ENCODE peak calls at places on chromosomes 16 and 17, in ten cellular contexts. One of them, this sample, is unnamed.

GRCh38 chr16:53784312-53784711 is 80.4 kb downstream of the FTO start:
- DNase-seq in left lung: no peak
- DNase-seq in heart right ventricle: no peak
- DNase-seq in ascending aorta: no peak
- DNase-seq in kidney epithelial cell: no peak
- DNase-seq in PC-9: peak
- DNase-seq in mammary epithelial cell: peak
- DNase-seq in AG04450: no peak
- DNase-seq in psoas muscle: no peak
- DNase-seq in ovary: no peak
- DNase-seq in this sample: peak

GRCh38 chr17:78828470-78829185 is 12.0 kb downstream of the USP36 start:
- DNase-seq in left lung: no peak
- DNase-seq in heart right ventricle: no peak
- DNase-seq in ascending aorta: no peak
- DNase-seq in kidney epithelial cell: no peak
- DNase-seq in PC-9: no peak
- DNase-seq in mammary epithelial cell: peak
- DNase-seq in AG04450: peak
- DNase-seq in psoas muscle: no peak
- DNase-seq in ovary: no peak
- DNase-seq in this sample: peak

GRCh38 chr17:21313320-21313719 is 28.8 kb downstream of the MAP2K3 start:
- DNase-seq in left lung: peak
- DNase-seq in heart right ventricle: no peak
- DNase-seq in ascending aorta: peak
- DNase-seq in kidney epithelial cell: no peak
- DNase-seq in PC-9: no peak
- DNase-seq in mammary epithelial cell: no peak
- DNase-seq in AG04450: no peak
- DNase-seq in psoas muscle: peak
- DNase-seq in ovary: no peak
- DNase-seq in this sample: no peak

GRCh38 chr17:42969006-42969581 is 4.8 kb upstream of the AARSD1 start:
- DNase-seq in left lung: no peak
- DNase-seq in heart right ventricle: no peak
- DNase-seq in ascending aorta: no peak
- DNase-seq in kidney epithelial cell: no peak
- DNase-seq in PC-9: no peak
- DNase-seq in mammary epithelial cell: no peak
- DNase-seq in AG04450: no peak
- DNase-seq in psoas muscle: no peak
- DNase-seq in ovary: no peak
- DNase-seq in this sample: peak

GRCh38 chr17:44628234-44629188 is 27.8 kb upstream of the MEIOC start:
- DNase-seq in left lung: no peak
- DNase-seq in heart right ventricle: peak
- DNase-seq in ascending aorta: no peak
- DNase-seq in kidney epithelial cell: peak
- DNase-seq in PC-9: no peak
- DNase-seq in mammary epithelial cell: no peak
- DNase-seq in AG04450: no peak
- DNase-seq in psoas muscle: no peak
- DNase-seq in ovary: peak
- DNase-seq in this sample: no peak

GRCh38 chr16:80954985-80955384 is 51.7 kb downstream of the CMC2 start:
- DNase-seq in left lung: no peak
- DNase-seq in heart right ventricle: no peak
- DNase-seq in ascending aorta: no peak
- DNase-seq in kidney epithelial cell: no peak
- DNase-seq in PC-9: no peak
- DNase-seq in mammary epithelial cell: peak
- DNase-seq in AG04450: no peak
- DNase-seq in psoas muscle: no peak
- DNase-seq in ovary: no peak
- DNase-seq in this sample: no peak

GRCh38 chr17:930258-930657 is 49.3 kb downstream of the NXN start:
- DNase-seq in left lung: no peak
- DNase-seq in heart right ventricle: no peak
- DNase-seq in ascending aorta: no peak
- DNase-seq in kidney epithelial cell: no peak
- DNase-seq in PC-9: no peak
- DNase-seq in mammary epithelial cell: no peak
- DNase-seq in AG04450: no peak
- DNase-seq in psoas muscle: no peak
- DNase-seq in ovary: no peak
- DNase-seq in this sample: no peak

GRCh38 chr17:64115871-64116534 is 13.9 kb downstream of the ERN1 start:
- DNase-seq in left lung: no peak
- DNase-seq in heart right ventricle: no peak
- DNase-seq in ascending aorta: no peak
- DNase-seq in kidney epithelial cell: no peak
- DNase-seq in PC-9: no peak
- DNase-seq in mammary epithelial cell: peak
- DNase-seq in AG04450: peak
- DNase-seq in psoas muscle: no peak
- DNase-seq in ovary: no peak
- DNase-seq in this sample: peak

GRCh38 chr17:73232587-73233373 is 28.9 kb downstream of the CPSF4L start:
- DNase-seq in left lung: peak
- DNase-seq in heart right ventricle: no peak
- DNase-seq in ascending aorta: peak
- DNase-seq in kidney epithelial cell: no peak
- DNase-seq in PC-9: peak
- DNase-seq in mammary epithelial cell: peak
- DNase-seq in AG04450: no peak
- DNase-seq in psoas muscle: no peak
- DNase-seq in ovary: no peak
- DNase-seq in this sample: peak

GRCh38 chr17:34306466-34306865 is 12.8 kb upstream of the CCL8 start:
- DNase-seq in left lung: no peak
- DNase-seq in heart right ventricle: no peak
- DNase-seq in ascending aorta: peak
- DNase-seq in kidney epithelial cell: no peak
- DNase-seq in PC-9: no peak
- DNase-seq in mammary epithelial cell: no peak
- DNase-seq in AG04450: no peak
- DNase-seq in psoas muscle: no peak
- DNase-seq in ovary: no peak
- DNase-seq in this sample: peak

GRCh38 chr16:2895813-2896212 is 12.8 kb downstream of the FLYWCH2 start:
- DNase-seq in left lung: no peak
- DNase-seq in heart right ventricle: no peak
- DNase-seq in ascending aorta: no peak
- DNase-seq in kidney epithelial cell: peak
- DNase-seq in PC-9: no peak
- DNase-seq in mammary epithelial cell: no peak
- DNase-seq in AG04450: no peak
- DNase-seq in psoas muscle: no peak
- DNase-seq in ovary: no peak
- DNase-seq in this sample: no peak
- TF ChIP-seq CTCF in left lung: no peak
- TF ChIP-seq CTCF in heart right ventricle: no peak
- TF ChIP-seq CTCF in ascending aorta: no peak
- TF ChIP-seq CTCF in kidney epithelial cell: no peak
- TF ChIP-seq CTCF in PC-9: no peak
- TF ChIP-seq CTCF in mammary epithelial cell: no peak
- TF ChIP-seq CTCF in AG04450: no peak
- TF ChIP-seq CTCF in psoas muscle: no peak
- TF ChIP-seq CTCF in ovary: no peak
- TF ChIP-seq CTCF in this sample: no peak

GRCh38 chr17:40109471-40109824 is 9.1 kb upstream of the NR1D1 start:
- DNase-seq in left lung: no peak
- DNase-seq in heart right ventricle: no peak
- DNase-seq in ascending aorta: no peak
- DNase-seq in kidney epithelial cell: no peak
- DNase-seq in PC-9: no peak
- DNase-seq in mammary epithelial cell: no peak
- DNase-seq in AG04450: no peak
- DNase-seq in psoas muscle: no peak
- DNase-seq in ovary: peak
- DNase-seq in this sample: peak
- TF ChIP-seq CTCF in left lung: no peak
- TF ChIP-seq CTCF in heart right ventricle: no peak
- TF ChIP-seq CTCF in ascending aorta: no peak
- TF ChIP-seq CTCF in kidney epithelial cell: peak
- TF ChIP-seq CTCF in PC-9: no peak
- TF ChIP-seq CTCF in mammary epithelial cell: peak
- TF ChIP-seq CTCF in AG04450: no peak
- TF ChIP-seq CTCF in psoas muscle: no peak
- TF ChIP-seq CTCF in ovary: peak
- TF ChIP-seq CTCF in this sample: no peak

DNA sequence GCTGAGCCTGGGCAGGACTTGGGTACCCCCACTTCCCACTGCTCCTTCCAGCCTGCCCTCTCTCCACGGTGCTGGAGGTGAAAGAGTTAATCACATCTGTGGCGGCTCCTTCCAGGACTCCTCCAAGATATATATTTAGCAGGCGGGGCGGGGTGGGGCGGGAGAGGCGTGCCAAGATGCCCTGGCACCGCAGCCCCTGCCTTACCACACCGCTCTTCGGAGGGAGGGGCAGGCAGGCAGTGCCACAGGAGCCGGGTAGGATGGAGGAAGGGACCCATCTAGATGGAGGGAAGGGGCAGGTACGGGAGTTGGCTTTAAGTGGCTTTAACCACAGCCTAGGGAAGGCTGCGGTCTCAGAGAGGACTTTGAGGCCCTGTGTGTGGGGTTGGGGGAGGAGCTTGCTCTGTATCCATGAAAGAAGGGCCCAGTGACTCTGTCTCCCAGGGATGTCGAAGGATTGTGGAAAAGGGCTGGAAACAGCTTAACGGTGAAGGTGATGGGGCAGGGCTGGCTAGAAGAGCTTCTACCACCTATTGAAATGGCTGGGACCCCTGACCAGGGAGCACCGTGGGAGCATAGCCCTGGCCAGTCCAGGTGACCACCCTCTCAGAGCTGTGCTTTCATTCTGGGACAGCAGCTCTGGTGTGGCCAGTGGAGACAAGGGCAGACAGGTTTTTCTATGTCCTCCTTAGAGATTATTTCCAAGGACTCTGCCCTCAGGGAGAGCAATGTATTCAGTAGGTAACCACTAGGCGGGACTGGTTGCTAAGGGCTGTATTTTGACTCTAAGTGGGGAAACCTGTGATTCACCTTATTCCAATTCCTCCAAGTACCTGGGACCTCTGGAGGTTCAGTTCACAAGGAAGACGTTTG is 13.0 kb downstream of the GPR142 start:
- DNase-seq in left lung: peak
- DNase-seq in heart right ventricle: no peak
- DNase-seq in ascending aorta: no peak
- DNase-seq in kidney epithelial cell: no peak
- DNase-seq in PC-9: peak
- DNase-seq in mammary epithelial cell: peak
- DNase-seq in AG04450: no peak
- DNase-seq in psoas muscle: peak
- DNase-seq in ovary: no peak
- DNase-seq in this sample: peak
- TF ChIP-seq CTCF in left lung: no peak
- TF ChIP-seq CTCF in heart right ventricle: no peak
- TF ChIP-seq CTCF in ascending aorta: no peak
- TF ChIP-seq CTCF in kidney epithelial cell: peak
- TF ChIP-seq CTCF in PC-9: peak
- TF ChIP-seq CTCF in mammary epithelial cell: peak
- TF ChIP-seq CTCF in AG04450: no peak
- TF ChIP-seq CTCF in psoas muscle: no peak
- TF ChIP-seq CTCF in ovary: no peak
- TF ChIP-seq CTCF in this sample: peak

GRCh38 chr16:55059146-55059545 is 128.5 kb downstream of the IRX5 start:
- DNase-seq in left lung: no peak
- DNase-seq in heart right ventricle: no peak
- DNase-seq in ascending aorta: no peak
- DNase-seq in kidney epithelial cell: no peak
- DNase-seq in PC-9: no peak
- DNase-seq in mammary epithelial cell: no peak
- DNase-seq in AG04450: no peak
- DNase-seq in psoas muscle: no peak
- DNase-seq in ovary: no peak
- DNase-seq in this sample: no peak

GRCh38 chr16:55057866-55058265 is 127.2 kb downstream of the IRX5 start:
- DNase-seq in left lung: no peak
- DNase-seq in heart right ventricle: no peak
- DNase-seq in ascending aorta: no peak
- DNase-seq in kidney epithelial cell: no peak
- DNase-seq in PC-9: no peak
- DNase-seq in mammary epithelial cell: no peak
- DNase-seq in AG04450: no peak
- DNase-seq in psoas muscle: no peak
- DNase-seq in ovary: no peak
- DNase-seq in this sample: no peak

GRCh38 chr16:55058576-55058975 is 127.9 kb downstream of the IRX5 start:
- DNase-seq in left lung: no peak
- DNase-seq in heart right ventricle: no peak
- DNase-seq in ascending aorta: no peak
- DNase-seq in kidney epithelial cell: no peak
- DNase-seq in PC-9: no peak
- DNase-seq in mammary epithelial cell: no peak
- DNase-seq in AG04450: no peak
- DNase-seq in psoas muscle: no peak
- DNase-seq in ovary: no peak
- DNase-seq in this sample: no peak

GRCh38 chr16:55055262-55055661 is 124.6 kb downstream of the IRX5 start:
- DNase-seq in left lung: no peak
- DNase-seq in heart right ventricle: no peak
- DNase-seq in ascending aorta: no peak
- DNase-seq in kidney epithelial cell: no peak
- DNase-seq in PC-9: no peak
- DNase-seq in mammary epithelial cell: no peak
- DNase-seq in AG04450: no peak
- DNase-seq in psoas muscle: no peak
- DNase-seq in ovary: no peak
- DNase-seq in this sample: no peak

DNA sequence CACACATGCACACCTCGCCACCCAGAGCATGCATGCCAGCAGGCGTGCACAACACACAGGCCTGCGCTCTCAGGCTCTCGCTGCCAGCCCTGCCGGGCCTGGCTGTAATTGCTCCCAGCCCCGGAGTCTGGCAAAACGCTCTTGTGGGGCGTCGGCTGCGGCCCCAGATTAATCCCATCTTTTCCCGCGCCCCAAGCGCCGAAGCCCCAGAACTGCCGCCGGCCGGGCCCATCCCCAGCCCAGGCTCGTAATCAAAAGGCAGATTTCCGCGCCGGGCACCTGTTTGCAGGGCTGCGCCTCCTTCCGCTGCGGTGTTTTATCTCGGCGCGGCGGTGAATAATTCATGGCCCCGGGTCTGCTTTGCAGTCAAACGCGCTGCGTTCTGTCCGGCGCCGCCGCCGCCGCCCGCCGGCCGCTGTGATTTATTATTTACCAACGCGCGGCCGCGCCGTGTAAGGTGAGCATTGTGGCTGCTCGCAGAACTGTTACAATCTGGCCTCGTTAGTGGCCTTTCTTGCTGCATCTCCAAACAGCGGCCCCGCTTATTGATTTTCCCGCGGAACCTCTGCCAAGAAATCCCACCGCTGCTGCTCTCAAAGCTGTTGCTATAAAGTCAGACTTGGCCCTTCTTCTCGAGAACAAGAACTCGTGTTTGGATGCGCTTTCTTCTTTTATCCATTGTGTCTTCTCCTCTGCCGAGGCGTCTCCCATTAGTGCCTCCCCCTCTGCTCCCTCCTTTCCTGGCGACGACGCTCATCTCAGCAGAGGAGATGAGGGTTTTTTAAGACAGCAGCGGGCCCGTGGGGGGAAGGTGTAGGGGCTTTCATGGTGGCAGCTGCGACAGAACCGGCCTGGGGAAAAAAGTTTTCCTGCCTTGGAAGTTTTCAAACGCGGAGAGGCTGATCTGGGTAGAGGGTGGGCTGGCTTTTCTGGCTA is 126.2 kb downstream of the IRX5 start:
- DNase-seq in left lung: no peak
- DNase-seq in heart right ventricle: no peak
- DNase-seq in ascending aorta: no peak
- DNase-seq in kidney epithelial cell: no peak
- DNase-seq in PC-9: no peak
- DNase-seq in mammary epithelial cell: no peak
- DNase-seq in AG04450: no peak
- DNase-seq in psoas muscle: no peak
- DNase-seq in ovary: no peak
- DNase-seq in this sample: peak
- TF ChIP-seq CTCF in left lung: no peak
- TF ChIP-seq CTCF in heart right ventricle: no peak
- TF ChIP-seq CTCF in ascending aorta: no peak
- TF ChIP-seq CTCF in kidney epithelial cell: no peak
- TF ChIP-seq CTCF in PC-9: no peak
- TF ChIP-seq CTCF in mammary epithelial cell: no peak
- TF ChIP-seq CTCF in AG04450: no peak
- TF ChIP-seq CTCF in psoas muscle: no peak
- TF ChIP-seq CTCF in ovary: no peak
- TF ChIP-seq CTCF in this sample: no peak

This sample was measured in MCF 10A.